ENCODE peak calls at places on chromosomes 2 and 18, in four cellular contexts. E is WTC11, A is GM12878, D is K562. K is an unnamed sample.

GRCh38 chr2:42214669-42215068 is 45.5 kb downstream of the EML4 start:
- DNase-seq in E (no peak), A (no peak), D (no peak), K (no peak)

GRCh38 chr2:237171396-237171795 is 85.7 kb downstream of the COPS8 start:
- DNase-seq in E (no peak), A (no peak), D (no peak), K (no peak)

GRCh38 chr18:10443001-10443400 is 11.4 kb upstream of the APCDD1 start:
- DNase-seq in E (no peak), A (no peak), D (no peak), K (no peak)

GRCh38 chr2:216665240-216665639 is 30.1 kb downstream of the IGFBP5 start:
- DNase-seq in E (peak), A (no peak), D (no peak), K (peak)

GRCh38 chr2:455913-456312 is 168.0 kb upstream of the ALKAL2 start:
- DNase-seq in E (no peak), A (no peak), D (no peak), K (no peak)

GRCh38 chr2:226489765-226490164 is 309.9 kb downstream of the IRS1 start:
- DNase-seq in E (no peak), A (peak), D (no peak), K (no peak)

GRCh38 chr2:220246356-220246755 is 618.9 kb downstream of the SLC4A3 start:
- DNase-seq in E (no peak), A (no peak), D (no peak), K (no peak)

GRCh38 chr2:241569831-241570281 is 11.3 kb downstream of the BOK start:
- DNase-seq in E (no peak), A (no peak), D (no peak), K (peak)

GRCh38 chr2:99926986-99927385 is 215.4 kb downstream of the AFF3 start:
- DNase-seq in E (no peak), A (no peak), D (no peak), K (no peak)

GRCh38 chr18:62683935-62684334 is 31.4 kb upstream of the PHLPP1 start:
- DNase-seq in E (no peak), A (no peak), D (no peak), K (no peak)

GRCh38 chr18:8787764-8788163 is 82.4 kb downstream of the MTCL1 start:
- DNase-seq in E (no peak), A (no peak), D (no peak), K (no peak)

GRCh38 chr2:64779117-64779690 is 125.5 kb upstream of the SERTAD2 start:
- DNase-seq in E (no peak), A (no peak), D (no peak), K (no peak)

GRCh38 chr2:197263077-197263476 is 47.5 kb downstream of the ANKRD44 start:
- DNase-seq in E (no peak), A (no peak), D (no peak), K (no peak)

GRCh38 chr2:61253136-61253535 is 91.1 kb downstream of the C2orf74 start:
- DNase-seq in E (no peak), A (no peak), D (no peak), K (no peak)

GRCh38 chr2:241123816-241124536 is 21.9 kb upstream of the MTERF4 start:
- DNase-seq in E (no peak), A (no peak), D (no peak), K (no peak)

GRCh38 chr2:107597507-107597906 is 229.2 kb upstream of the RGPD4 start:
- DNase-seq in E (no peak), A (no peak), D (no peak), K (no peak)
- TF ChIP-seq MAX in E (no peak), A (no peak), D (no peak), K (no peak)

GRCh38 chr2:30979822-30980245 is 158.4 kb downstream of the GALNT14 start:
- DNase-seq in E (no peak), A (no peak), D (no peak), K (peak)

GRCh38 chr2:30981519-30981918 is 156.7 kb downstream of the GALNT14 start:
- DNase-seq in E (no peak), A (no peak), D (no peak), K (no peak)

GRCh38 chr2:30978044-30978443 is 160.2 kb downstream of the GALNT14 start:
- DNase-seq in E (no peak), A (no peak), D (no peak), K (no peak)

GRCh38 chr2:30981101-30981500 is 157.1 kb downstream of the GALNT14 start:
- DNase-seq in E (no peak), A (no peak), D (no peak), K (no peak)

GRCh38 chr2:30978854-30979253 is 159.4 kb downstream of the GALNT14 start:
- DNase-seq in E (no peak), A (no peak), D (no peak), K (no peak)
- TF ChIP-seq USF1 in E (no peak), A (no peak), D (no peak), K (no peak)

DNA sequence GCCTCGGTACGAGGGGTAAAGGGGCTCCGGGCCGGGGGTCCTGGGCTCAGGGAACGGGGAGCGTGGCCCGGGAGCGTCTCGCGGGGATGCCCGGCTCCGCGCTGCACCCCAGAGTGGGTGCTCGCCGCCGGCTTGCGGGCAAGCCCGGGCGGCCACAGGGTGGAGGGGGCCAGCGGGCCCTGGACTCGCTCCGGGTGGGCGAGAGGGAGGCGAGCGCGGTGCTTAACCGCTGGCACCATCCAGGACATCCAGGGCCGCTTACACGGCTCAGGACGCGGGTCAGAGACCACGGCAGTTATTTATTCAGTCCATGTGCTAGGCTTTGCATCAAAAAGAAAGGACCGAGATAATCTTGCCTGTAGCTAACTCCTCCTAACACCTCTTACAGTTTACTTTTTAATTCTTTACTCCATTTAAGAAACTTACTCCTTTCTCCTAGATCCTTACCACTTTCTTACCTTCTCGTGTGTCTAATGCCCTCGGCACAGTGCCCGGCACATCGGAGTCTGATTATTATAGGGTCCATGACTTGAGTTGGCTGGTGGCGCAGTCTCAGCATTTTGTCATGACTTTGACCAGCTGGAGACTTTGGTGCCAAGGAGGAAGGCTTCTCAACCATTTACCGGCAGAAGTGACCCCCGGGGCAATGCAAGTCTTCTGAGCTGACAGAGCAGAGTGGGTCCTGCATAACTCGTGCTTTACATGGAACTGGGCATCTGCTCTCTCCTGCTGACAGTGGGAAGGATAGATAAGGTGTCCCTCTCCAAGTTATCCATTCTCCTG is 427 bp downstream of the ANXA4 start:
- DNase-seq in E (peak), A (no peak), D (no peak), K (peak)
- TF ChIP-seq MAX in E (no peak), A (no peak), D (no peak), K (no peak)

GRCh38 chr2:202883987-202884675 is 12.6 kb upstream of the ICA1L start:
- DNase-seq in E (no peak), A (no peak), D (peak), K (no peak)
- TF ChIP-seq USF1 in E (no peak), A (no peak), D (no peak), K (no peak)